ENCODE peak calls at places on chromosome 13, in eight cellular contexts. D is aorta, T is left ventricle myocardium inferior, P is GM12864, N is AG09309, M is foreskin fibroblast, C is PC-3, U is fibroblast of lung. F is an unnamed sample.

GRCh38 chr13:113805431-113806103 is 46.5 kb downstream of the TMEM255B start:
- DNase-seq in C (no peak), P (no peak), T (peak; percentile 7), M (no peak), D (peak; percentile 71), N (no peak), U (no peak), F (no peak)

GRCh38 chr13:74226791-74227475 is 92.7 kb upstream of the KLF12 start:
- DNase-seq in M (peak; percentile 63), P (no peak), U (peak; percentile 50), D (no peak), N (peak; percentile 75), C (no peak), T (no peak), F (no peak)

GRCh38 chr13:113938246-113938645 is 35.6 kb downstream of the C13orf46 start:
- DNase-seq in D (no peak), P (no peak), T (no peak), U (no peak), C (no peak), M (no peak), N (no peak), F (no peak)

GRCh38 chr13:97005631-97006262 is 11.5 kb upstream of the OXGR1 start:
- DNase-seq in T (no peak), M (peak; percentile 77), P (no peak), C (peak; percentile 9), U (peak; percentile 76), N (no peak), D (no peak), F (no peak)

GRCh38 chr13:20125783-20126165 is 35.1 kb downstream of the GJA3 start:
- DNase-seq in D (no peak), U (no peak), C (no peak), T (no peak), N (no peak), P (no peak), M (no peak), F (no peak)

GRCh38 chr13:61608138-61608537 is 192.5 kb upstream of the PCDH20 start:
- DNase-seq in M (no peak), D (no peak), U (no peak), P (no peak), C (no peak), T (no peak), N (no peak), F (no peak)

GRCh38 chr13:67221630-67222226 is 8.4 kb downstream of the PCDH9 start:
- DNase-seq in T (no peak), P (no peak), C (no peak), U (no peak), N (no peak), D (no peak), M (no peak), F (no peak)

GRCh38 chr13:42247883-42248282 is 24.1 kb upstream of the AKAP11 start:
- DNase-seq in N (no peak), T (no peak), M (peak; percentile 52), U (no peak), P (no peak), C (peak; percentile 34), D (no peak), F (no peak)

GRCh38 chr13:39483326-39483725 is 119.7 kb downstream of the LHFPL6 start:
- DNase-seq in U (no peak), T (no peak), C (no peak), N (peak; percentile 33), M (peak; percentile 28), P (no peak), D (no peak), F (no peak)

GRCh38 chr13:51230473-51231105 is 8.4 kb downstream of the FAM124A start:
- DNase-seq in C (no peak), P (no peak), D (no peak), T (peak; percentile 65), M (peak; percentile 70), N (peak; percentile 5), U (peak; percentile 32), F (no peak)

GRCh38 chr13:113789167-113789566 is 30.1 kb downstream of the TMEM255B start:
- DNase-seq in U (no peak), N (no peak), C (no peak), P (no peak), M (no peak), D (no peak), T (no peak), F (no peak)

GRCh38 chr13:98182153-98182552 is 5.1 kb upstream of the RNF113B start:
- DNase-seq in C (no peak), M (no peak), D (no peak), U (no peak), P (no peak), T (no peak), N (no peak), F (no peak)

GRCh38 chr13:30441304-30441703 is 19.0 kb downstream of the UBE2L5 start:
- DNase-seq in N (no peak), P (no peak), D (no peak), T (no peak), C (no peak), U (peak; percentile 38), M (no peak), F (peak; percentile 41)

GRCh38 chr13:99895428-99895998 is 76.1 kb downstream of the ZIC5 start:
- DNase-seq in M (peak; percentile 15), P (no peak), N (no peak), C (no peak), D (no peak), U (no peak), T (no peak), F (no peak)

GRCh38 chr13:38783992-38784875 is 97.4 kb downstream of the FREM2 start:
- DNase-seq in U (peak; percentile 13), P (no peak), C (no peak), T (no peak), N (no peak), D (peak; percentile 17), M (no peak), F (no peak)

GRCh38 chr13:114099191-114099590 is 33.2 kb downstream of the RASA3 start:
- DNase-seq in M (peak; percentile 97), P (no peak), U (peak; percentile 94), T (peak; percentile 83), D (peak; percentile 95), C (peak; percentile 73), N (peak; percentile 71), F (no peak)

GRCh38 chr13:30918662-30919405 is 12.8 kb downstream of the MEDAG start:
- DNase-seq in P (no peak), N (no peak), U (peak; percentile 40), D (no peak), C (no peak), T (no peak), M (peak; percentile 71), F (no peak)

GRCh38 chr13:85230754-85231153 is 568.5 kb downstream of the SLITRK6 start:
- DNase-seq in C (no peak), D (no peak), P (no peak), N (no peak), U (no peak), T (no peak), M (peak; percentile 10), F (no peak)

GRCh38 chr13:108377646-108378206 is 108.2 kb downstream of the TNFSF13B start:
- DNase-seq in N (no peak), T (no peak), P (no peak), C (no peak), U (no peak), M (no peak), D (no peak), F (no peak)

GRCh38 chr13:68257111-68257842 is 1027.1 kb upstream of the PCDH9 start:
- DNase-seq in N (no peak), D (no peak), T (no peak), U (no peak), M (no peak), C (no peak), P (no peak), F (no peak)

GRCh38 chr13:20492641-20493040 is 33.0 kb downstream of the CRYL1 start:
- DNase-seq in C (peak; percentile 73), P (no peak), N (no peak), T (no peak), M (peak; percentile 62), U (peak; percentile 45), D (no peak), F (no peak)

DNA sequence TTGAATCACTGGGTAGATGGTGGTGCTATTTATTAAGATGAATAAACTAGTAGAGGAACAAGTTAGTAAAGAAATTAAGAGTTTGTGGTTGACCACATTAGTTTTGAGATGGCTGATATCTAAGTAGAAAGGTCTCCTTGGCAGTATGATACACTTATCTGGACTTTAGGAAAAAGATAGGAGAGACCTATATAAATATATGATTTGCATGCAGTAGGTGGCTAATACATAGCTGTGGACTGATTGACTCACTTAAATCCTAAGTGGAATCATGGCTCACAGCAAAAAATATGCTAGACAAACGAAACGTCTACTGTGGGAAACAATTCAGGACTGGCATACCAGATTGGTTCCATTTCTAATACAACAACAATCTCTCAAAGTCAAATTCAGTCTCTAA is 92.0 kb downstream of the CAB39L start:
- DNase-seq in T (no peak), U (peak; percentile 93), C (peak; percentile 48), D (no peak), N (no peak), P (no peak), M (no peak), F (no peak)
- H3K4me3 ChIP-seq in T (no peak overlapping the region), U (no peak overlapping the region), C (no peak overlapping the region), D (no peak overlapping the region), N (no peak overlapping the region), P (no peak overlapping the region), M (no peak overlapping the region), F (no peak overlapping the region)

GRCh38 chr13:94780421-94780820 is 68.1 kb upstream of the SOX21 start:
- DNase-seq in C (no peak), T (no peak), N (no peak), U (no peak), M (no peak), D (no peak), P (no peak), F (no peak)
- H3K4me3 ChIP-seq in C (no peak overlapping the region), T (no peak overlapping the region), N (no peak overlapping the region), U (no peak overlapping the region), M (no peak overlapping the region), D (no peak overlapping the region), P (no peak overlapping the region), F (no peak overlapping the region)

GRCh38 chr13:27353653-27354052 is 70.8 kb upstream of the GTF3A start:
- DNase-seq in N (no peak), U (no peak), M (no peak), T (no peak), D (no peak), P (no peak), C (no peak), F (no peak)
- H3K4me3 ChIP-seq in N (no peak overlapping the region), U (no peak overlapping the region), M (no peak overlapping the region), T (no peak overlapping the region), D (no peak overlapping the region), P (no peak overlapping the region), C (peak overlapping the region; percentile 60), F (peak overlapping the region; percentile 27)

GRCh38 chr13:77309254-77309653 is 17.6 kb downstream of the MYCBP2 start:
- DNase-seq in N (no peak), U (no peak), T (no peak), M (no peak), P (no peak), D (no peak), C (no peak), F (no peak)

GRCh38 chr13:77310161-77310560 is 16.7 kb downstream of the MYCBP2 start:
- DNase-seq in T (no peak), P (no peak), M (no peak), C (no peak), U (no peak), N (no peak), D (no peak), F (no peak)

GRCh38 chr13:77313923-77314322 is 13.0 kb downstream of the MYCBP2 start:
- DNase-seq in M (no peak), D (no peak), P (no peak), N (no peak), T (no peak), U (no peak), C (no peak), F (no peak)

GRCh38 chr13:77312311-77312710 is 14.6 kb downstream of the MYCBP2 start:
- DNase-seq in T (no peak), M (no peak), N (no peak), C (no peak), D (no peak), P (no peak), U (no peak), F (no peak)

GRCh38 chr13:77310579-77311279 is 16.2 kb downstream of the MYCBP2 start:
- DNase-seq in M (peak; percentile 10), C (peak; percentile 15), D (no peak), U (no peak), P (no peak), N (no peak), T (no peak), F (no peak)
- H3K4me3 ChIP-seq in M (no peak overlapping the region), C (no peak overlapping the region), D (no peak overlapping the region), U (no peak overlapping the region), P (no peak overlapping the region), N (no peak overlapping the region), T (peak overlapping the region; percentile 3), F (no peak overlapping the region)